ENCODE peak calls at places on chromosomes 2 and 18, in eight cellular contexts. B is cardiac muscle cell, K is fibroblast of mammary gland, T is heart right ventricle, X is tibial artery, O is AG09309, Z is IMR-90, C is upper lobe of right lung. D is an unnamed sample.

GRCh38 chr2:28810384-28811285 is at the start of gene SPDYA:
- DNase-seq in T (peak), X (peak), O (no peak), C (peak), B (peak), Z (peak), K (peak), D (peak)

GRCh38 chr2:197453914-197454398 is 604 bp downstream of the COQ10B start:
- DNase-seq in C (no peak), T (no peak), X (peak), B (no peak), K (peak), Z (peak), O (peak), D (no peak)

GRCh38 chr2:104976603-104977120 is 61.2 kb upstream of the MRPS9 start:
- DNase-seq in C (no peak), O (no peak), Z (no peak), X (no peak), T (no peak), B (no peak), K (no peak), D (peak)

GRCh38 chr18:37671530-37671929 is 105.9 kb upstream of the CELF4 start:
- DNase-seq in K (no peak), C (no peak), T (no peak), O (no peak), X (no peak), Z (no peak), B (no peak), D (no peak)

GRCh38 chr2:74573747-74574562 is 19.4 kb downstream of the DOK1 start:
- DNase-seq in Z (peak), X (no peak), T (no peak), C (no peak), B (peak), O (no peak), K (peak), D (no peak)

GRCh38 chr2:224046752-224047151 is 7.7 kb upstream of the SERPINE2 start:
- DNase-seq in Z (peak), X (no peak), T (no peak), K (no peak), B (peak), O (no peak), C (no peak), D (no peak)

GRCh38 chr2:10740226-10740625 is 18.8 kb downstream of the ATP6V1C2 start:
- DNase-seq in C (no peak), O (no peak), K (no peak), X (no peak), T (no peak), B (peak), Z (no peak), D (no peak)

GRCh38 chr2:129056959-129057317 is 738.3 kb upstream of the HS6ST1 start:
- DNase-seq in K (no peak), B (no peak), O (no peak), T (no peak), C (no peak), X (no peak), Z (no peak), D (no peak)

GRCh38 chr2:149487189-149487588 is 100.4 kb downstream of the MMADHC start:
- DNase-seq in K (no peak), Z (no peak), T (no peak), C (no peak), X (no peak), O (no peak), B (no peak), D (no peak)
- TF ChIP-seq CTCF in K (peak), Z (no peak), T (no peak), C (no peak), X (no peak), O (peak), B (no peak), D (no peak)

GRCh38 chr2:45567974-45568789 is 42.9 kb downstream of the SRBD1 start:
- DNase-seq in C (no peak), Z (peak), X (no peak), K (peak), T (no peak), B (peak), O (no peak), D (no peak)
- H3K4me3 ChIP-seq in C (peak), Z (no peak), X (no peak), K (no peak), T (peak), B (no peak), O (no peak), D (no peak)

DNA sequence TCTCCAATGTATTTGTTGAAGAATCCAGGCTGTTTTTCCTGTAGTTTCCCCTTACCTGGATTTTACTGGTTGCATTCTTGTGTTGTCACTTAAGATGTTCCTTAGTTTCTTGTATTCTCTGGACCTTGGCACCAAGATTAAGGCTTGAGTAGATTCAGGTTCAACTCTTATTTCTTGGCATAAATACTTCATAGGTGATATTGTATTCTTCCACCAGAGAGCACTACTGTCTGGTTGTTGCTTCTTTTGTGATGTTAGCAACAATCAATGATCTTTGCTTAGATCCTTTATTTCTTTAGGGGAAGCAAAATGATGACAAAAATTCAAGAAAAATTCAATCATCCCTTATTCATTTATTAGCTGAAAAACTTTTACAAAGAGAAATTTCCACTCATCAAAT is 211.1 kb downstream of the LOXHD1 start:
- DNase-seq in O (no peak), Z (no peak), C (no peak), X (no peak), T (no peak), B (no peak), K (no peak), D (no peak)
- TF ChIP-seq CTCF in O (no peak), Z (no peak), C (no peak), X (no peak), T (no peak), B (no peak), K (no peak), D (no peak)

DNA sequence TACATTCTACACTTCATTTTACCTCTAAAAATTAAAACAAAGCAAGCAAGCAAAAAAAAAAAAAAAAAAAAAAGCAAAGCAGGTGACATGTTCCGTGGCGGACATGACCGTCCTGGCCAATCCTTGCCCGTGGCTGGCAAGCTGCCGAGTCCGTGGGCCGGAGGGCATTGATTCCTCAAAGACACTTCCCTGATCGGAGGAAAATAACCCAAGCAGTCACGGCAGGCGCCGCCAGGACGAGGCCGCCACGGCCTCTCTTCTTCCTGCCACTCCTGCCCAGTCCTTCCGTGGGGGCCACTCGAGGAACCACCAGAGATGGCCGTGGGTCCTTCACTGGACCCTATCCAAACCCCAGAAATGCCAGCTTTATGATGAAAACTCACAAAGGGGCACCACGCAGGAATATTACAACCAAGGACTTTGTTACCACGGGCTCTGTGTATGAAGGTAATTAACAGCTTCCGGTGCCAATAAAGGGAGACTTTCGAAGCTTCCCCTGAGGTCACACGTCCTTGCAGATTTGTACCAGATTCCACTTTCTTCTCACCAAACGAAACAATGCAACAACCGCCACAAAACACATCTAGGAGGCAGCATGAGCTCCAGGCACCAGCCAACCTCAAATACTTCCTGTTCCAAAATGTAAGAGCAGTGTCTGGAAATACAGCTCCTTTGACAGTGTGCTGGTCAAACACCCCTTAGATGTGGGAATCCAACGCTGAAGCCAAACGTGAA is 170.3 kb downstream of the HDAC4 start:
- DNase-seq in B (no peak), X (no peak), T (no peak), C (peak), O (no peak), Z (no peak), K (no peak), D (no peak)
- H3K4me3 ChIP-seq in B (no peak), X (no peak), T (no peak), C (no peak), O (no peak), Z (no peak), K (no peak), D (no peak)

DNA sequence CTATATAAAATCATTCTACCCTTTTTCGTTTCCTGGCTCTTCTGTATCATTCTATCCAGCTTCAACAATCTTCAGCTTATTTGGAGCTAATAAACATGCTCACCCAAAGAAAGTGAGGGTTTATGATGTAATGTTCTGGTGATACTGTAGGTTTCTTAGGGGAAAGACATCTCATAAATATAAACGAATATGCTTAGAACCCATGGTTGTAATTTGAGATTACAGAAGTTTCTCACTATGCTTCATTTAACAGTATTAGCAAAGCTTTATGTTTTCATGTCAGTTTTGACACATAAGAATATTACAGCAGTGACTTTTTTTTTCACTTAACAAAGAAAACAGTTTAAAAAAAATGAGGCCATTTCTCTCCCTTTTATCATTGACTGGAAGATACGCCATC is 11.8 kb upstream of the PEX13 start:
- DNase-seq in X (no peak), O (no peak), T (no peak), B (no peak), C (no peak), Z (no peak), K (no peak), D (no peak)
- TF ChIP-seq CTCF in X (no peak), O (no peak), T (no peak), B (no peak), C (no peak), Z (no peak), K (no peak), D (no peak)

GRCh38 chr2:207227749-207228145 is 62.0 kb upstream of the KLF7 start:
- DNase-seq in B (no peak), C (no peak), O (no peak), T (no peak), X (no peak), Z (no peak), K (no peak), D (no peak)
- H3K4me3 ChIP-seq in B (no peak), C (no peak), O (no peak), T (no peak), X (no peak), Z (no peak), K (no peak), D (peak)